ENCODE peak calls at places on chromosomes 5 and 9, in six cellular contexts. C is HepG2, H is A549, T is GM12878, X is endothelial cell of umbilical vein, Q is K562. R is an unnamed sample.

GRCh38 chr5:10665799-10666198 is 95.2 kb downstream of the DAP start:
- DNase-seq in C (no peak), H (no peak), T (no peak), X (no peak), Q (no peak), R (no peak)

GRCh38 chr5:65812648-65813047 is 90.6 kb downstream of the NLN start:
- DNase-seq in C (no peak), H (no peak), T (no peak), X (no peak), Q (no peak), R (no peak)

GRCh38 chr5:83179966-83180365 is 102.6 kb downstream of the XRCC4 start:
- DNase-seq in C (no peak), H (no peak), T (no peak), X (no peak), Q (no peak), R (no peak)

GRCh38 chr5:147573171-147573570 is 63.3 kb upstream of the DPYSL3 start:
- DNase-seq in C (no peak), H (no peak), T (no peak), X (no peak), Q (no peak), R (no peak)

GRCh38 chr9:7242126-7242525 is 484.4 kb downstream of the KDM4C start:
- DNase-seq in C (no peak), H (no peak), T (no peak), X (no peak), Q (no peak), R (no peak)

GRCh38 chr9:479316-479715 is 264.7 kb downstream of the DOCK8 start:
- DNase-seq in C (no peak), H (no peak), T (no peak), X (no peak), Q (no peak), R (no peak)

GRCh38 chr9:16206560-16206959 is 653.7 kb downstream of the CCDC171 start:
- DNase-seq in C (no peak), H (no peak), T (no peak), X (no peak), Q (no peak), R (no peak)

GRCh38 chr5:81950996-81951395 is 20.8 kb upstream of the ATG10 start:
- DNase-seq in C (no peak), H (no peak), T (no peak), X (no peak), Q (no peak), R (no peak)

GRCh38 chr5:159510282-159510681 is 180.0 kb upstream of the IL12B start:
- DNase-seq in C (peak), H (peak), T (no peak), X (no peak), Q (no peak), R (no peak)

GRCh38 chr5:93899026-93899600 is 157.7 kb upstream of the POU5F2 start:
- DNase-seq in C (no peak), H (peak), T (no peak), X (peak), Q (peak), R (peak)

GRCh38 chr5:77225531-77225930 is 15.1 kb downstream of the PDE8B start:
- DNase-seq in C (no peak), H (no peak), T (no peak), X (no peak), Q (no peak), R (no peak)

GRCh38 chr5:57441557-57441956 is 41.1 kb downstream of the ACTBL2 start:
- DNase-seq in C (no peak), H (peak), T (no peak), X (peak), Q (peak), R (peak)

GRCh38 chr5:159106193-159106568 is 6.5 kb upstream of the EBF1 start:
- DNase-seq in C (no peak), H (no peak), T (no peak), X (no peak), Q (no peak), R (peak)

GRCh38 chr5:170219615-170220014 is 13.2 kb upstream of the C5orf58 start:
- DNase-seq in C (no peak), H (peak), T (no peak), X (peak), Q (no peak), R (peak)

GRCh38 chr5:173888473-173889135 is 455 bp downstream of the CPEB4 start:
- DNase-seq in C (no peak), H (no peak), T (no peak), X (peak), Q (peak), R (peak)

GRCh38 chr5:176670449-176670848 is 23.2 kb downstream of the TSPAN17 start:
- DNase-seq in C (no peak), H (no peak), T (no peak), X (no peak), Q (no peak), R (no peak)

GRCh38 chr9:128215491-128216404 is 12.6 kb downstream of the DNM1 start:
- DNase-seq in C (peak), H (peak), T (no peak), X (peak), Q (peak), R (peak)

GRCh38 chr9:114169029-114169939 is 13.9 kb downstream of the COL27A1 start:
- DNase-seq in C (no peak), H (no peak), T (no peak), X (no peak), Q (no peak), R (no peak)

GRCh38 chr9:120545691-120546565 is 34.0 kb downstream of the CDK5RAP2 start:
- DNase-seq in C (no peak), H (no peak), T (no peak), X (no peak), Q (no peak), R (no peak)

GRCh38 chr5:143338658-143339366 is 64.7 kb downstream of the NR3C1 start:
- DNase-seq in C (no peak), H (peak), T (no peak), X (no peak), Q (no peak), R (no peak)

GRCh38 chr5:64569880-64570279 is 64.1 kb downstream of the RGS7BP start:
- DNase-seq in C (no peak), H (no peak), T (no peak), X (no peak), Q (no peak), R (no peak)

GRCh38 chr5:154850255-154851062 is at the start of gene FAXDC2:
- DNase-seq in C (peak), H (no peak), T (no peak), X (peak), Q (peak), R (no peak)
- TF ChIP-seq POLR2A in C (peak), H (no peak), T (no peak), X (no peak), Q (no peak), R (no peak)

GRCh38 chr9:134010774-134011173 is 14.5 kb upstream of the BRD3OS start:
- DNase-seq in C (peak), H (no peak), T (no peak), X (peak), Q (no peak), R (no peak)
- TF ChIP-seq MYC in C (peak), H (no peak), T (no peak), X (no peak), Q (no peak), R (no peak)

GRCh38 chr5:360277-361027 is 38.9 kb downstream of the AHRR start:
- DNase-seq in C (no peak), H (no peak), T (no peak), X (no peak), Q (peak), R (peak)

GRCh38 chr5:359301-359897 is 37.9 kb downstream of the AHRR start:
- DNase-seq in C (no peak), H (no peak), T (no peak), X (no peak), Q (peak), R (no peak)

GRCh38 chr5:362978-363765 is 41.7 kb downstream of the AHRR start:
- DNase-seq in C (no peak), H (no peak), T (no peak), X (no peak), Q (no peak), R (no peak)

GRCh38 chr5:364497-364896 is 43.0 kb downstream of the AHRR start:
- DNase-seq in C (no peak), H (no peak), T (no peak), X (no peak), Q (no peak), R (no peak)

DNA sequence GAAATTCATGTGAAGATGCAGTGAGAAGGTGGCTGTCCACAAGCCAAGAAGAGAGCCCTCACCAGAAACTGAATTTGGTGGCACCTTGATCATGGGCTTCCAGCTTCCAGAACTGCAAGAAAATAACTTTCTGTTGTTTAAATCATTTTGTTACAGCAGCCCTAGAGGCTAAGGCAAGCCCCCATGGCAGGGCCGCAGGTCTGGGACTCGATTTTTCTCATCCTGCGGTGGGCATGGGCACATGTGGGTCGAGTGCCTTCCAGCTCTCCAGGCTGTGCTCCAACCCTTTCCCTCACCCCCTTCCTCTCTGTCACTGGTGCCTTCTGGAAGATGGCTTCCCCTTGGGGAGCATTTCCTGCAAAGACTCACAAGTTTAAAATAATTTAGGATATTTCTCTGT is 40.7 kb downstream of the AHRR start:
- DNase-seq in C (no peak), H (no peak), T (no peak), X (no peak), Q (no peak), R (no peak)
- H3K4me3 ChIP-seq in C (no peak), H (no peak), T (no peak), X (no peak), Q (no peak), R (no peak)

DNA sequence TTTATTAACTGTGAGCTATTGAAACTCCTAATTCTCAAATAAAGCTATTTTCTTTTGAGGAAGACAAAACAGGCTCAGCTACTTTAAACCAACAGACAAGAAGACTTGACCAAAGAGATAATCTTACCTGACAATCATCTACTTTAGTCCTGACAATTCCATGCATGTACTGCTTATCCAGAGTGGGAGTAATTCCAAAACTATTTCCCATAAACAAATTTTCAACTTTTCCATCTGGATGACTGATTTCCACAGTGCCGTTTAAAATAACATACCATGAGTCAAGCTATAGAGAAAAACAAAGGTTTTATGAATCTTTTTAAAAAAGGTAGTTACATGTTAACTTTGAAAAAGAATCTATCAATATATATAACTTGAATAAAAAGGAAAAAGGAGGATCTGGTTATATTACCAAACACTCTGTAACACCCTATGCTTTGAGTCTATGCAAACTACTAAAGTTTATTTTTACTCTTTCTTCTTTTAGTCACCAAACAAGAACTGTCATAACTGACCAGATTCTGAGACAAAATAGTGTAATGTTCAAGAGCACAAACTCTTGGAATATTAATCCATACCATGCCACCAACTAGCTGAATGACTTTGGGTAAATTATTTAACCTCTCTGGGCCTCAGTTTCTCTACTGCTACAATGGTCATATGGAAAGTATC is 129.7 kb downstream of the RAPGEF6 start:
- DNase-seq in C (no peak), H (no peak), T (no peak), X (peak), Q (no peak), R (no peak)
- TF ChIP-seq POLR2A in C (no peak), H (no peak), T (no peak), X (no peak), Q (no peak), R (no peak)

GRCh38 chr9:18692240-18692639 is 218.3 kb downstream of the ADAMTSL1 start:
- DNase-seq in C (no peak), H (no peak), T (no peak), X (no peak), Q (no peak), R (no peak)
- TF ChIP-seq MYC in C (no peak), H (no peak), T (no peak), X (no peak), Q (no peak), R (no peak)

DNA sequence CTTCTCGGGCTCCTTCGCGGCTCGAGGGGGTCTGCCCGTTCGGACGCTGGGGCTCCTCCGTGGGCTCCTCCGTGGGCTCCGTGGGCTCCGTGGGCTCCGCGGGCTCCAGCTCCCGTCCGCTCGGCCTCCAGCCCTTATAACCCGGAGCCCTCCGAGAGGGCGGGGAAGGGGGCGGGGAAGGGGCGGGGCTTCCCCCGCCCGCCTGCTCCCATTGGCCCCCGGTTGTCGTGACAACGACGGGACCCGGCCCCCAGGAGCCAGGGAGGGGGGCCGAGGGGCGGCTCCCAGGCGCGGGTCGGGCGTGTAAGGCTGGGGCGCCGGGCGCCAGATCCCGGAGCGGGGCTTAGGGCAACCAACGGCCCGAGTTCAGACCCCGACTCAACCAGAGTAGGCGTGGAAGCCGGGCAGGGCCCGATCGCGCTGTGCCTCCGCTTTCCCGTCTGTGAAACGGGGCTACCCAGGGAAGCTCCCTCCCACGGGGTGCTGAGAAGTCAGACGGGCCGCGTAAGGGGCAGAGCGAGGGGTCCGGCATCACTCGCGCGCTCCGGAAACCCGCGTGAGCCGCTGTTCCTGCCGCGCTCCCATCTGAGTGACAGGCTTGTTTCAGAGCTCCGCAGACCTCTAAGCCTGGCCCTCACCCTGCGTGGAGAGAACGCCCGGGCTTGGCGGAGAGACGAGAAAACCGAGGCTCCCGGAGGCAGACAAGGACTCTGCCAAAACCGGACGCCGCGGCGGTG is at the start of gene GFPT2:
- DNase-seq in C (peak), H (peak), T (no peak), X (peak), Q (peak), R (no peak)
- H3K4me3 ChIP-seq in C (peak), H (peak), T (peak), X (peak), Q (peak), R (no peak)